ENCODE peak calls at places on chromosomes 16 and 17, in six cellular contexts. L is SK-N-SH, A is H1, D is GM12878, T is HepG2, H is K562. N is an unnamed sample.

GRCh38 chr16:59950431-59950830 is 1216.3 kb upstream of the GOT2 start:
- DNase-seq in H (no peak), T (no peak), L (no peak), D (no peak), A (no peak), N (no peak)

GRCh38 chr17:71396711-71397110 is 724.1 kb upstream of the SOX9 start:
- DNase-seq in L (no peak), T (no peak), D (no peak), H (no peak), A (no peak), N (no peak)

GRCh38 chr16:79429276-79430128 is 171.0 kb downstream of the MAF start:
- DNase-seq in T (no peak), L (no peak), H (no peak), A (no peak), D (no peak), N (no peak)

GRCh38 chr17:68693896-68694295 is 92.7 kb upstream of the FAM20A start:
- DNase-seq in H (no peak), A (no peak), L (no peak), D (no peak), T (no peak), N (no peak)

GRCh38 chr17:62696726-62697490 is 69.4 kb downstream of the MRC2 start:
- DNase-seq in H (no peak), D (no peak), A (no peak), L (peak), T (no peak), N (no peak)

GRCh38 chr17:76161113-76161512 is 20.1 kb upstream of the FOXJ1 start:
- DNase-seq in A (no peak), D (no peak), H (no peak), T (no peak), L (no peak), N (no peak)

GRCh38 chr17:20063665-20064648 is 54.8 kb downstream of the SPECC1 start:
- DNase-seq in H (no peak), T (no peak), A (no peak), L (no peak), D (peak), N (peak)

GRCh38 chr17:42784811-42785592 is 4.6 kb downstream of the WNK4 start:
- DNase-seq in A (no peak), L (peak), H (no peak), D (no peak), T (no peak), N (no peak)

GRCh38 chr16:747978-748746 is 7.4 kb upstream of the CIAO3 start:
- DNase-seq in H (no peak), L (no peak), T (no peak), D (no peak), A (no peak), N (no peak)

GRCh38 chr17:38511126-38512108 is 83.2 kb downstream of the ARHGAP23 start:
- DNase-seq in A (no peak), L (no peak), H (peak), T (no peak), D (no peak), N (no peak)

GRCh38 chr16:31083081-31083480 is 5.7 kb downstream of the PRSS53 start:
- DNase-seq in D (no peak), L (no peak), A (no peak), T (no peak), H (peak), N (no peak)

GRCh38 chr16:78501744-78502143 is 402.3 kb downstream of the WWOX start:
- DNase-seq in D (no peak), T (no peak), H (no peak), A (no peak), L (no peak), N (no peak)

GRCh38 chr16:82583415-82583814 is 43.4 kb upstream of the CDH13 start:
- DNase-seq in D (no peak), T (no peak), L (no peak), H (no peak), A (no peak), N (no peak)

GRCh38 chr16:86708431-86708830 is 130.1 kb downstream of the FOXL1 start:
- DNase-seq in D (no peak), H (no peak), A (no peak), L (no peak), T (no peak), N (no peak)

GRCh38 chr17:49556183-49556943 is 19.3 kb upstream of the NXPH3 start:
- DNase-seq in L (peak), H (peak), T (peak), A (no peak), D (no peak), N (no peak)

GRCh38 chr17:10385871-10386270 is 13.1 kb upstream of the MYH13 start:
- DNase-seq in D (no peak), T (no peak), A (no peak), L (no peak), H (no peak), N (no peak)

GRCh38 chr17:21452377-21453143 is 76.4 kb downstream of the KCNJ12 start:
- DNase-seq in H (peak), D (no peak), L (no peak), A (peak), T (peak), N (peak)

GRCh38 chr16:55944377-55944802 is 69.2 kb upstream of the CES5A start:
- DNase-seq in H (peak), T (peak), A (peak), L (peak), D (no peak), N (peak)

GRCh38 chr17:58272367-58273280 is 8.1 kb downstream of the MPO start:
- DNase-seq in L (peak), T (no peak), A (no peak), H (no peak), D (no peak), N (peak)

GRCh38 chr16:49587051-49587450 is 213.4 kb downstream of the C16orf78 start:
- DNase-seq in H (no peak), A (no peak), T (no peak), D (no peak), L (no peak), N (no peak)

GRCh38 chr16:9091867-9092281 is 430 bp downstream of the HAPSTR1 start:
- DNase-seq in D (no peak), A (no peak), L (no peak), H (no peak), T (no peak), N (peak)

GRCh38 chr17:63700528-63701441 is 860 bp upstream of the LIMD2 start:
- DNase-seq in H (no peak), L (peak), D (no peak), T (no peak), A (no peak), N (no peak)

GRCh38 chr16:1538804-1539520 is 5.5 kb downstream of the TMEM204 start:
- DNase-seq in T (no peak), A (no peak), H (no peak), L (peak), D (no peak), N (peak)

GRCh38 chr17:68460715-68461114 is 3.4 kb upstream of the WIPI1 start:
- DNase-seq in D (no peak), L (no peak), H (no peak), A (no peak), T (no peak), N (no peak)

GRCh38 chr16:65988019-65988418 is 378.5 kb upstream of the CDH5 start:
- DNase-seq in T (no peak), H (no peak), A (no peak), D (no peak), L (no peak), N (no peak)

GRCh38 chr17:39270923-39271322 is 45.2 kb upstream of the STAC2 start:
- DNase-seq in A (no peak), D (no peak), T (no peak), L (no peak), H (no peak), N (peak)

GRCh38 chr17:69335018-69335417 is 8.1 kb upstream of the ABCA5 start:
- DNase-seq in L (peak), T (peak), A (no peak), H (peak), D (no peak), N (no peak)

GRCh38 chr17:7043544-7044268 is at the start of gene SLC16A11:
- DNase-seq in T (no peak), L (peak), A (no peak), D (no peak), H (no peak), N (no peak)

GRCh38 chr16:88013091-88013609 is 61.9 kb downstream of the BANP start:
- DNase-seq in H (no peak), D (no peak), L (no peak), A (no peak), T (no peak), N (no peak)

GRCh38 chr17:48678141-48678971 is 44.0 kb downstream of the PRAC1 start:
- DNase-seq in D (peak), A (peak), T (peak), L (peak), H (peak), N (peak)

GRCh38 chr17:83064732-83065659 is 14.4 kb upstream of the METRNL start:
- DNase-seq in H (no peak), D (no peak), A (no peak), L (no peak), T (no peak), N (no peak)

GRCh38 chr17:78390241-78391050 is 12.0 kb downstream of the PGS1 start:
- DNase-seq in H (no peak), T (no peak), D (no peak), L (peak), A (no peak), N (no peak)

GRCh38 chr17:78391843-78392242 is 13.4 kb downstream of the PGS1 start:
- DNase-seq in A (no peak), L (no peak), D (no peak), H (no peak), T (no peak), N (no peak)

GRCh38 chr17:78391051-78391431 is 12.6 kb downstream of the PGS1 start:
- DNase-seq in T (no peak), H (no peak), A (no peak), D (no peak), L (no peak), N (no peak)

GRCh38 chr17:78384479-78385175 is 6.2 kb downstream of the PGS1 start:
- DNase-seq in H (no peak), T (no peak), D (no peak), L (no peak), A (no peak), N (no peak)

GRCh38 chr17:78387982-78388941 is 9.8 kb downstream of the PGS1 start:
- DNase-seq in D (no peak), L (no peak), A (no peak), H (no peak), T (no peak), N (peak)
- TF ChIP-seq GABPA in D (no peak), L (no peak), A (no peak), H (no peak), T (no peak), N (no peak)

GRCh38 chr17:28716740-28717577 is 709 bp downstream of the RAB34 start:
- DNase-seq in H (no peak), L (no peak), D (no peak), A (no peak), T (no peak), N (no peak)
- TF ChIP-seq GABPA in H (no peak), L (no peak), D (no peak), A (no peak), T (no peak), N (no peak)

GRCh38 chr17:51830886-51831285 is 327.6 kb downstream of the CA10 start:
- DNase-seq in A (no peak), T (no peak), D (no peak), L (no peak), H (no peak), N (no peak)

GRCh38 chr17:51833045-51833444 is 325.5 kb downstream of the CA10 start:
- DNase-seq in A (no peak), L (no peak), D (no peak), T (no peak), H (no peak), N (no peak)

GRCh38 chr17:51828901-51829300 is 329.6 kb downstream of the CA10 start:
- DNase-seq in D (no peak), A (no peak), H (no peak), T (no peak), L (no peak), N (no peak)

DNA sequence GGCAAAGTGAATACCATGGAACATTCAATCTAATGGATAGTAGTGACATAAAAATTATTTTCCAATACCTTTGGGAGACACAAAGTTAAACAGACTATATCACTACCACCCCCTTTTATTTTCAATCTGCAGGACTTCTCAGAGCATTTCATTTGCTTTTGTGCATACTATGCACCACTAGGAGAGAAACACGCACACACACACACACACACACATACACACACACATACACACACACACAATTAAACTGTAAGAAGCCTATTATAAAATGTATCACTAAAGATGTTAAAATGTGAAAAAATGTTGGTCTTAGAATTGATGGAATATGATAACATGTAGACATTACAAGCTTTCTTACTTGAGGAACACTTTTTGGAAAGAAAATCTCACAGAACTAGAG is 331.4 kb downstream of the CA10 start:
- DNase-seq in L (no peak), H (no peak), A (no peak), D (no peak), T (no peak), N (no peak)
- TF ChIP-seq GABPA in L (no peak), H (no peak), A (no peak), D (no peak), T (no peak), N (no peak)

GRCh38 chr16:12009462-12009861 is 32.9 kb downstream of the SNX29 start:
- DNase-seq in H (no peak), L (no peak), A (no peak), T (no peak), D (no peak), N (peak)
- TF ChIP-seq GABPA in H (no peak), L (no peak), A (no peak), T (no peak), D (no peak), N (no peak)

GRCh38 chr17:81998222-81998621 is 20.8 kb downstream of the ASPSCR1 start:
- DNase-seq in L (no peak), T (no peak), A (no peak), H (no peak), D (no peak), N (no peak)

GRCh38 chr17:81996232-81996756 is 18.9 kb downstream of the ASPSCR1 start:
- DNase-seq in A (no peak), H (no peak), T (no peak), L (no peak), D (no peak), N (no peak)

GRCh38 chr17:81998719-81999438 is 21.4 kb downstream of the ASPSCR1 start:
- DNase-seq in A (no peak), H (no peak), D (no peak), T (no peak), L (no peak), N (no peak)

GRCh38 chr17:81995463-81996231 is 18.2 kb downstream of the ASPSCR1 start:
- DNase-seq in A (no peak), L (no peak), H (no peak), D (no peak), T (peak), N (no peak)

DNA sequence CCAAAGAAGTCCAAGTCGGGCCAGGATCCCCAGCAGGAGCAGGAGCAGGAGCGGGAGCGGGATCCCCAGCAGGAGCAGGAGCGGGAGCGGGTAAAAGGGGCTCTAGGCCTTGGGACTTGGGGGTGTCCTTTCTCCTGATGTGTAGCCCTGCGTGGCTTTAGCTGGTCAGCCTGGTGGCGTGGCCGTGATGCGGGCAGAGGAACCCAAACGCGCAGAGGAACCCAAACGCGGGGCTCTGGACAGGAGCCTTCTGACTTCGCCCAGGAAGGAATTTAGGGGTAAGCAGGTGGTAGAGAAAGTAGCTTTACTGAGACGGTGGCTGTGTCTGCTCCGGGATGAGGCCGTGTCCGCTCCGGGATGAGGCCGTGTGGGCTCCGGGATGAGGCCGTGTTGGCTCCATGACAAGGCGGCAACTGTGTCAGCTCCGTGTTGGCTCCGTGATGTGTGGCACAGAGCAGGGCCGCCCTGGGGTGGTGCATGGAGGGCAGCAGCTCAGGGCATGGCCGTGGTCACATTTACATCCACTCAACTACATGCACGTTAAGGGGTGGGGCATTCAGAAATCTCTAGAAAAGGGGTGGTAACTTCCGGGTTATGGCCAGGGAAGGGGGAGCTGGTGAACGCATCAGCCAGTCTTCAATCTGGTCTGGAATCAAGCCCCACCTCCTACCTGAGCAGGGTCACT is 19.5 kb downstream of the ASPSCR1 start:
- DNase-seq in H (no peak), D (no peak), A (no peak), T (peak), L (no peak), N (no peak)
- TF ChIP-seq GABPA in H (no peak), D (no peak), A (no peak), T (peak), L (no peak), N (no peak)